ENCODE peak calls at places on chromosomes 3 and 15, in seven cellular contexts. O is SK-N-SH, W is mucosa of descending colon, G is cardiac fibroblast, Q is K562, D is NB4, P is cardiac muscle cell. Z is an unnamed sample.
A peak's percentile ranks its signal among the peaks of the same experiment; 100 is the strongest.

GRCh38 chr15:72472907-72473669 is 1.0 kb upstream of the ARIH1 start:
- DNase-seq in D (peak; percentile 23), G (peak; percentile 54), Q (no peak), P (no peak), O (no peak), W (no peak), Z (peak; percentile 50)

GRCh38 chr3:66037330-66037985 is 1.3 kb downstream of the MAGI1 start:
- DNase-seq in D (no peak), P (peak; percentile 65), Q (no peak), G (peak; percentile 36), O (peak; percentile 57), W (peak; percentile 58), Z (peak; percentile 35)

GRCh38 chr15:93138681-93139080 is 49.7 kb upstream of the RGMA start:
- DNase-seq in G (no peak), D (no peak), Q (no peak), O (no peak), W (no peak), P (no peak), Z (no peak)

GRCh38 chr3:185687479-185687878 is 101.4 kb downstream of the SENP2 start:
- DNase-seq in O (no peak), Q (no peak), G (peak; percentile 39), P (no peak), W (no peak), D (no peak), Z (no peak)

GRCh38 chr3:8460050-8460708 is 41.4 kb upstream of the LMCD1 start:
- DNase-seq in Q (no peak), W (no peak), O (no peak), G (no peak), D (no peak), P (no peak), Z (no peak)

GRCh38 chr15:54374184-54374947 is 396.1 kb downstream of the UNC13C start:
- DNase-seq in O (no peak), P (no peak), G (no peak), D (no peak), W (no peak), Q (no peak), Z (no peak)

GRCh38 chr15:95636107-95636506 is 694.4 kb upstream of the NR2F2 start:
- DNase-seq in G (no peak), W (no peak), D (no peak), Q (no peak), O (no peak), P (no peak), Z (no peak)

GRCh38 chr15:52491460-52491859 is 37.2 kb downstream of the MYO5A start:
- DNase-seq in D (no peak), Q (no peak), O (no peak), P (no peak), G (peak; percentile 12), W (no peak), Z (peak; percentile 34)

GRCh38 chr15:45091581-45091980 is 22.4 kb downstream of the DUOX2 start:
- DNase-seq in G (no peak), P (no peak), W (no peak), Q (no peak), O (no peak), D (no peak), Z (peak; percentile 43)

GRCh38 chr3:194166682-194167479 is 30.9 kb downstream of the HES1 start:
- DNase-seq in W (peak; percentile 44), D (peak; percentile 59), G (peak; percentile 8), Q (peak; percentile 20), P (peak; percentile 28), O (peak; percentile 68), Z (no peak)

GRCh38 chr3:194167873-194168272 is 31.9 kb downstream of the HES1 start:
- DNase-seq in G (no peak), W (no peak), P (no peak), O (no peak), Q (no peak), D (peak; percentile 85), Z (no peak)

GRCh38 chr3:194165619-194166018 is 29.7 kb downstream of the HES1 start:
- DNase-seq in W (no peak), D (peak; percentile 84), Q (no peak), P (no peak), G (no peak), O (no peak), Z (no peak)

GRCh38 chr3:194168994-194169393 is 33.0 kb downstream of the HES1 start:
- DNase-seq in Q (no peak), P (no peak), D (peak; percentile 46), O (no peak), W (no peak), G (no peak), Z (no peak)

GRCh38 chr3:194167480-194167862 is 31.5 kb downstream of the HES1 start:
- DNase-seq in P (no peak), Q (no peak), O (no peak), D (no peak), W (no peak), G (no peak), Z (no peak)
- TF ChIP-seq CTCF in P (no peak), Q (no peak), O (no peak), D (no peak), W (no peak), G (no peak), Z (no peak)

GRCh38 chr3:50339485-50340196 is 995 bp downstream of the RASSF1 start:
- DNase-seq in Q (no peak), W (no peak), P (no peak), O (no peak), D (peak; percentile 69), G (peak; percentile 85), Z (peak; percentile 70)

GRCh38 chr3:50340404-50341329 is at the start of gene RASSF1:
- DNase-seq in W (peak; percentile 88), O (no peak), G (peak; percentile 64), D (peak; percentile 98), P (no peak), Q (peak; percentile 56), Z (peak; percentile 57)

GRCh38 chr3:50341996-50342732 is 1.5 kb upstream of the RASSF1 start:
- DNase-seq in P (no peak), W (no peak), G (no peak), Q (no peak), D (no peak), O (no peak), Z (no peak)

GRCh38 chr3:50342818-50343633 is 2.4 kb upstream of the RASSF1 start:
- DNase-seq in P (no peak), D (peak; percentile 42), Q (no peak), W (no peak), G (no peak), O (no peak), Z (no peak)

DNA sequence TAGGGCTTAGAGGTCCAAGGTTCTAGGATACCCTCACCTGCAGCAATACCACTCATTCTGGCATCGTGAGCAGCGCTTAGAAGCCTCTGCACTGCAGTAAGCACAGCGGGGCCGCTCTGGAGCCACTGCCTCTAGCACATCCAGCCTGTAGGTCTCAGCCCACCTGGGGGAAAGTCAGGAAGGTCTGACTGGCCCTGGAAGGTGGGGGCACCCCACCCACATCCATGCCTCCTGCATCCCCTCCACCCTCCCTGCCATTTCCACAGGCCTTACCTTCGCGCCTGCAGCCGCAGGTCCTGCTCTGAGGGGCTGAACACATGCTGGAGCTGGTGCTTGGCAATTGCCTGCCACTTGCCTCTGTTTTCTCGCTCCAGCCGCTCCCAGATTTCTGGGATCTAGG is 901 bp upstream of the RASSF1 start:
- DNase-seq in D (no peak), O (no peak), P (no peak), Q (no peak), W (peak; percentile 45), G (no peak), Z (no peak)
- H3K4me3 ChIP-seq in D (peak overlapping the region; percentile 64), O (no peak overlapping the region), P (no peak overlapping the region), Q (peak overlapping the region; percentile 96), W (no peak overlapping the region), G (peak overlapping the region; percentile 64), Z (peak overlapping the region; percentile 70)

DNA sequence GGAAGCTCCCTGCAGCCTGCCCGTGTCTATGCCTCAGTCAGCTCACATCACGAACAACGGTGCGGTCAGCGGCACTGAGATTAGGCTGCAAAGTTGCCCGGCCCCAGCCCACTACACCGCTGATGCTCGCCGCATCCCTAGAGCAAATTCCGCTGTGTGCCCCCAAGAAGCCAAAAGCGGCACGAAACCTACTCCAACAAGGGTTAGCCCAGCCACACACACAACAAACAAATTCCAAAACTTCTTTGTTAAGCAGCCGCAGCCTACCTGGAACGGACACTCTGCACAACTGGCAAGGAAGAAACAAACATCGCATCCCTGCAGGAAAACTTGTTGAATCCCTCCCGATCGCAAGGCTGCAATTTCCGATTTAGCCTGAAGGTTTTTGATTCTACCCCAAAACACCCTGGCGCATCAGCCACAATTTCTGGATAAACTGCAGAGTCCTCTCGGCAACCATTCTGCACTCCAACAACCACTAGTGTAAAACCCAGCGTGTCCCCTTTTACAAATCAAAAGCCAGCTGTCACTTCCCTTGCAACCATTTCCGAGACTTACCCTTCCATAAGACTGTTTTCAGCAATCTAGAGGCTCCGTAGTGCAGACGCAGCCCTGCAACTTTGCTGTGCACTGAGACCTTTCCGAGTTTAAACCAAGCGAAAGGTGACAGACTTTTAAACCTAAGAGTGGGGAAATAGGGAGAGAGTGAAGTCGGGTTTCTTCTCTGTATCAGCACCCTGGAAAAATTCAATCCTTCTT is 425 bp downstream of the ROBO1 start:
- DNase-seq in G (peak; percentile 20), P (peak; percentile 32), O (peak; percentile 55), D (no peak), W (no peak), Q (no peak), Z (no peak)
- TF ChIP-seq CTCF in G (no peak), P (no peak), O (peak; percentile 7), D (no peak), W (no peak), Q (no peak), Z (no peak)

DNA sequence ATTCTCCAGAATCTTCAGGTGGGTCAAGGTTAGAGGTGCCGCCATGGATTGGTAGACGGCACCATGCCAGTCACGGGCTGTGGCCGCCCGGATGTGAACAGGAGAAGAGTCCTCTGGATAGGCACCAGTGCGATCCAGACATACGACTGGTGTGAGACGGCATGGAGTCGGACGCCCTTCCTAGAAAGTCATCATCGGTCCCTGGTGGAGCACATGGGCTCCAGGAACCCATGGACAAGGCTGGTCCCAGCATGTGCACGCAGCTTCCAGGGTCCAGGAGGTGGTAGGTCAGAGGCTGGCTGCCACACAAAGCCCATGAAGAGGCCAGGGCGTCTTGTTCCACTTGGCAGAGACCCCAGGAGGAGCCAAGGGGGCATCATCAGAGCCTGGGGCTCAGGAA is 276.1 kb upstream of the LRRC3B start:
- DNase-seq in W (no peak), G (no peak), Q (no peak), O (no peak), D (no peak), P (no peak), Z (no peak)
- H3K4me3 ChIP-seq in W (no peak overlapping the region), G (no peak overlapping the region), Q (no peak overlapping the region), O (no peak overlapping the region), D (no peak overlapping the region), P (no peak overlapping the region), Z (no peak overlapping the region)

DNA sequence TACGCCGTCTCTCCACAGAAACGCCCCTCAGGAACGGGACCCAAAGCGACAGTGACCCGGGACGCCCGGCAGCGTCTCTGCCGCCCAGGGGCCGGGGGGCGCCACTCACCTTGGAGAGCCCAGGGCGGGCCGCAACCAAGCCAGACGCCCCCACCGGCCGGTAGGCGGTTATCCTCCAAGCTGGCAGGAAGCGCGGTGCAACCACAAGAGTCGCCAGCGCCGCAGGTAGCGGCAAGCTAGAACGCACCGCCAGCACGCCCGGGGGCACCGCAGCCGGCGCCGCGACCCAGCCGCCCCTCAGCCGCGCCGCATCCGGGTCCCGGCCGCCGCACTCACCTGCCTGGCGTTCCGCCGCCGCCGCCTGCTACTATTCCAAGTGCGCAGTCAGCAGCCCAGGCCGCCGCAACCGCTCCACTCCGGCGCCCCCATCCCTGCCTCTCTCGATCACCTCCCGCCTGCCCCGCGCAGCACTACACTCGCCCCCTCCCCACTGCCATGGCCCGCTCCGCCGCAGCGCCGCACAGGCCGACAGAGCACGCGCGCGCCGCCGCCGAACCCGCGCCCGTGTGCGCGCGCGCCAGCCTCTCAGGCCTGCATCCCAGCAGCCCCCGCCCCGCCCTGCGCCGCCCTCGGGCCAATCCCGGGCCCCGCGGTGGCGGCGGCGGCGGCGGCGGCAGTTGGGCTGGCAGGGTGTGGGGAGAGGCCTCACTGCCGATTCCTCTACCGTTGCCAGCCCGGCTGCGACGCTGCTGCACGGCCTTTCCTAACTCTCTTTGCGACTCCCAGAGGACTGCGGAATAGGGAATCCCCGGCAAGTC is at the start of gene PIK3CB:
- DNase-seq in Q (peak; percentile 91), D (peak; percentile 93), P (peak; percentile 95), G (peak; percentile 77), W (peak; percentile 95), O (peak; percentile 97), Z (peak; percentile 81)
- TF ChIP-seq CTCF in Q (peak; percentile 75), D (no peak), P (peak; percentile 30), G (peak; percentile 22), W (no peak), O (peak; percentile 38), Z (no peak)